ENCODE peak calls at places on chromosomes 7 and 10, in six cellular contexts. B is H1, K is H9, U is neuronal stem cell, X is mesendoderm, N is mesenchymal stem cell. J is an unnamed sample.

GRCh38 chr10:78600121-78600665 is 468.6 kb upstream of the ZMIZ1 start:
- DNase-seq in U (no peak), B (no peak), N (no peak), X (no peak), K (peak), J (no peak)

GRCh38 chr7:5621776-5622175 is 159.7 kb downstream of the RNF216 start:
- DNase-seq in U (no peak), B (no peak), N (no peak), K (no peak), X (no peak), J (no peak)

GRCh38 chr10:115772606-115773005 is 500.4 kb downstream of the GFRA1 start:
- DNase-seq in X (no peak), N (peak), B (no peak), K (no peak), U (no peak), J (peak)

GRCh38 chr10:11003739-11004515 is 13.7 kb upstream of the CELF2 start:
- DNase-seq in K (no peak), X (no peak), B (no peak), N (no peak), U (no peak), J (peak)

GRCh38 chr10:110864662-110865140 is 7.0 kb upstream of the PDCD4 start:
- DNase-seq in X (no peak), U (no peak), N (peak), K (no peak), B (no peak), J (no peak)

GRCh38 chr10:3528271-3528670 is 256.7 kb downstream of the KLF6 start:
- DNase-seq in K (no peak), B (no peak), U (no peak), N (peak), X (no peak), J (no peak)

GRCh38 chr10:50275650-50276235 is 24.4 kb upstream of the ASAH2 start:
- DNase-seq in U (peak), X (peak), B (peak), K (peak), N (peak), J (peak)

GRCh38 chr7:88115258-88116195 is 104.3 kb downstream of the SRI start:
- DNase-seq in B (no peak), N (no peak), U (no peak), K (no peak), X (no peak), J (no peak)

GRCh38 chr10:96369890-96370574 is 11.2 kb upstream of the OPALIN start:
- DNase-seq in B (no peak), K (no peak), U (no peak), N (no peak), X (no peak), J (no peak)

GRCh38 chr10:118694848-118695247 is 59.9 kb downstream of the CACUL1 start:
- DNase-seq in N (peak), B (no peak), X (no peak), U (no peak), K (no peak), J (peak)

GRCh38 chr7:126696236-126696635 is 556.5 kb downstream of the GRM8 start:
- DNase-seq in K (no peak), B (no peak), U (no peak), N (no peak), X (no peak), J (no peak)

GRCh38 chr7:126686474-126686873 is 566.3 kb downstream of the GRM8 start:
- DNase-seq in N (no peak), U (no peak), X (no peak), K (no peak), B (no peak), J (no peak)

GRCh38 chr7:126690104-126690503 is 562.6 kb downstream of the GRM8 start:
- DNase-seq in B (no peak), X (no peak), U (no peak), K (no peak), N (no peak), J (no peak)

GRCh38 chr7:126689037-126689436 is 563.7 kb downstream of the GRM8 start:
- DNase-seq in U (no peak), B (no peak), X (peak), K (no peak), N (no peak), J (no peak)

GRCh38 chr7:126690848-126691751 is 561.6 kb downstream of the GRM8 start:
- DNase-seq in U (no peak), B (no peak), K (peak), X (no peak), N (no peak), J (no peak)
- H4K8ac ChIP-seq in U (no peak), B (no peak), K (no peak), X (no peak), N (no peak), J (no peak)

DNA sequence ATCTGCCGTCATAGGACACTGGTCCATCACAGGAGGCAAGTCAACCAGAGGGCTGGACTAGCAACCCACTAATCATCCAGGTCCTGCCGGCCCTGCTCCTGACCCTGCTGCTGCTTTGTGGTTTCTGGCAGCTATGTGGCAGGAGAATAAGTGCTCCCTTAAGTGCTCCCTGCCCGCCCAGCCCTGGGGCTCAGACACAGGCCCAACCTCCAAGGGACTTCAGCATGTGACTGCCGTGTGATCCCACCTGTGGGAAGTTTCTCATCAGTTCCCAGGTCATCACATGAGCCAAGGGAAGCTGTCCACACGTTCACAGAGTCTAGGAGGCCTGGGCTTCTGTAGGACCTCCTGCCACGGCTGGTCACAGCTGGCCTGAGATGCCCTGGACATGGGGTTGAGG is 34.2 kb upstream of the ZNF488 start:
- DNase-seq in N (no peak), K (no peak), U (no peak), X (no peak), B (no peak), J (no peak)
- H4K8ac ChIP-seq in N (no peak), K (no peak), U (no peak), X (no peak), B (no peak), J (no peak)

GRCh38 chr10:131930150-131930549 is 29.3 kb downstream of the PPP2R2D start:
- DNase-seq in K (no peak), X (no peak), B (no peak), N (no peak), U (no peak), J (no peak)

GRCh38 chr10:131929122-131929845 is 28.5 kb downstream of the PPP2R2D start:
- DNase-seq in X (peak), N (peak), B (no peak), K (peak), U (no peak), J (no peak)

GRCh38 chr10:131926253-131926652 is 25.4 kb downstream of the PPP2R2D start:
- DNase-seq in K (no peak), N (no peak), X (no peak), B (no peak), U (no peak), J (no peak)

GRCh38 chr10:131926743-131927595 is 26.2 kb downstream of the PPP2R2D start:
- DNase-seq in X (no peak), N (no peak), K (no peak), U (no peak), B (no peak), J (no peak)

GRCh38 chr10:131928248-131929095 is 27.7 kb downstream of the PPP2R2D start:
- DNase-seq in X (no peak), N (peak), K (no peak), B (no peak), U (no peak), J (peak)
- H4K8ac ChIP-seq in X (no peak), N (peak), K (no peak), B (no peak), U (no peak), J (no peak)

DNA sequence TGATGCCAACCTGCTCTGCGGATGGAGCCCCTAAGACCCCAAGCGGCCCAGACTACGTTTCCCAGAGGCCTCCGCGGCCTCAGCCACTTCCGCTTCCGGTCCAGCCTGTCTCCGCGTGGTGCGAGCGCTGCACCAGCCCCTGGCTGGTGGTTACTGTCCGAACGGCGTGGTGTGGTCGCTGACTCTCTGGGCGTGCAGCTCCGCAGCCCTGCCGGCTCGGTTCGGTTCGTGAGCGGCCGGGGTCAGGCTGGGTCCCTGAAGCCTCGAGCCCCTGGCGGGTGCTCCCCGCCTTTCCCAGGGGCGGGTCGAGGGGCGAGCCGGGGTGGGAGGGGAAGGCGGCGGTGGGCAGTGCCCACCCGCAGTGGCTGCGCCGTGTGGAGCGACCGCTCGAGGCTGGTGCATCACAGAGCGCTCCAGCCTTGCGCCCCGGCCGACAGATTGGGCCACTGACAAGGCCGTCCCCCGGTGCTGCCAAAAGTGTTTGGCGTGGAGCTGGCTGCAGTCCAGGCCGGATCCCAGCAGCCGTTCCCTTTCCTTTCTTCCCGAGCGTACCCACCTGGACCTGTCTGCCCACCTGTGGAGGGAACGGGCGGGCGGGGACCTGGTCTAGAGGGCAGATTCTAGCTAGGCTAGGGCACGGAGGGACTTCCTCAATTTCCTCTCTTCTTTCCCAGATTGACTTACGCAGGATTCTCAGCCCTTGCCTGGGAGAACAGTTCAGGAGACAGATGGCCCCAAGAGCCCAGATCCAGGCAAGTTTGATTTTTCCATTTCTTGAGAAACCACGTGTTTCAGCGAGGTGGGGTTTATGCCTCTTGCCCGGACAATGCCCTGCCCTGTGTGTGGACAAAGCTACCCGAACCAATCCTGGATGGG is at the start of gene ZNF485:
- DNase-seq in B (peak), U (peak), K (peak), N (peak), X (peak), J (peak)
- H4K8ac ChIP-seq in B (peak), U (peak), K (no peak), N (peak), X (no peak), J (peak)

GRCh38 chr10:102069066-102069465 is 3.9 kb downstream of the HPS6 start:
- DNase-seq in U (no peak), X (no peak), K (no peak), B (no peak), N (no peak), J (no peak)

GRCh38 chr10:102065561-102066420 is 642 bp downstream of the HPS6 start:
- DNase-seq in B (no peak), X (peak), K (peak), U (peak), N (peak), J (peak)

GRCh38 chr10:102068216-102068615 is 3.1 kb downstream of the HPS6 start:
- DNase-seq in N (no peak), K (no peak), B (no peak), U (no peak), X (no peak), J (no peak)

GRCh38 chr10:102066421-102067068 is 1.4 kb downstream of the HPS6 start:
- DNase-seq in X (no peak), K (no peak), B (no peak), U (no peak), N (no peak), J (no peak)

GRCh38 chr10:102067091-102067916 is 2.2 kb downstream of the HPS6 start:
- DNase-seq in U (no peak), B (no peak), X (no peak), N (no peak), K (no peak), J (no peak)
- H4K8ac ChIP-seq in U (no peak), B (no peak), X (no peak), N (no peak), K (no peak), J (no peak)

GRCh38 chr7:76064208-76064970 is 16.5 kb downstream of the MDH2 start:
- DNase-seq in K (no peak), X (no peak), B (no peak), N (no peak), U (no peak), J (no peak)
- H4K8ac ChIP-seq in K (no peak), X (no peak), B (no peak), N (no peak), U (no peak), J (no peak)

GRCh38 chr7:74452748-74453320 is 872 bp upstream of the GTF2IRD1 start:
- DNase-seq in B (no peak), U (no peak), X (no peak), N (peak), K (no peak), J (no peak)
- H4K8ac ChIP-seq in B (peak), U (peak), X (no peak), N (peak), K (no peak), J (peak)

GRCh38 chr7:138354066-138354465 is 106.0 kb upstream of the TRIM24 start:
- DNase-seq in N (no peak), X (no peak), K (no peak), U (no peak), B (no peak), J (no peak)
- H4K8ac ChIP-seq in N (no peak), X (no peak), K (no peak), U (no peak), B (no peak), J (no peak)

DNA sequence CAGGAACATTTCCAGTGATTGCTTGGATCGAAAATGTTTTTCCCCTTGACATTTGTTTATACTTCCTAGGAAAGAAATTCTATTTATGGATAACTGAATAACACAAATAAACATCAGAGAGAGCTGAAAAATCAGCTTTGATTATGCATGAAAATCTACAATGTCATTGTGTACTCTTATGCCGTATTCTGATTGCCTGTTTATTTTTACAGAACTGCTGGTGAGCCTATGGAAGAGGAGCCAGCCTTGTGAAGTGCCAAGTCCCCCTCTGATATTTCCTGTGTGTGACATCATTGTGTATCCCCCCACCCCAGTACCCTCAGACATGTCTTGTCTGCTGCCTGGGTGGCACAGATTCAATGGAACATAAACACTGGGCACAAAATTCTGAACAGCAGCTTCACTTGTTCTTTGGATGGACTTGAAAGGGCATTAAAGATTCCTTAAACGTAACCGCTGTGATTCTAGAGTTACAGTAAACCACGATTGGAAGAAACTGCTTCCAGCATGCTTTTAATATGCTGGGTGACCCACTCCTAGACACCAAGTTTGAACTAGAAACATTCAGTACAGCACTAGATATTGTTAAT is 121.5 kb downstream of the TWIST1 start:
- DNase-seq in B (no peak), U (no peak), N (no peak), K (no peak), X (no peak), J (peak)
- H4K8ac ChIP-seq in B (no peak), U (no peak), N (no peak), K (no peak), X (no peak), J (no peak)

DNA sequence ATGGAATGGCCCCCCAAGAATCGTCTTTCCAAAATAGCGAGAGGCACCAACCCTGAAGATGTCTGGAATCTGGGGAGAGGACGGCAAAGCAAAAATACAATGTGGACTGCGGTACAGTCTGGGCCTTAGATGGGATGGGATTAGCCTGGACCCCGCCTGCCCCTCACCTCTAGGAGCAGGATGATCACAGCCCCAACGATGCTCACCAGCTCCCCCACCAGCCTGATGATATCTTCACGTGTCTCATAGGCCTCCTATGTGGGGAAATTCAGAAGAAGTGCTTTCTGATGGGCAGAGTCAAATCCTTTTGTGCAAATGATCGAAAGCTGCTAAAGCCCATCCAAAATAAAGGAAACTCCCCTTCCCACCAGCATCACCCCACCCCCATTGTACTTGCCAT is 18.2 kb downstream of the TRPV5 start:
- DNase-seq in N (no peak), U (no peak), B (no peak), X (no peak), K (no peak), J (no peak)
- H4K8ac ChIP-seq in N (no peak), U (no peak), B (no peak), X (no peak), K (no peak), J (no peak)

J was measured in IMR-90.